ENCODE peak calls at places on chromosomes 12 and 14, in seven cellular contexts. One of them, this sample, is unnamed.

GRCh38 chr12:6821271-6821673 is 349 bp upstream of the GPR162 start:
- DNase-seq in endothelial cell: peak; percentile 58
- DNase-seq in PC-3: no peak
- DNase-seq in H9: peak; percentile 91
- DNase-seq in HFFc6: no peak
- DNase-seq in CD4-positive, alpha-beta T cell: peak; percentile 18
- DNase-seq in astrocyte: peak; percentile 70
- DNase-seq in this sample: peak; percentile 86

GRCh38 chr12:85951823-85952222 is 77.7 kb downstream of the NTS start:
- DNase-seq in CD4-positive, alpha-beta T cell: no peak
- DNase-seq in astrocyte: peak; percentile 3
- DNase-seq in HFFc6: no peak
- DNase-seq in H9: no peak
- DNase-seq in endothelial cell: no peak
- DNase-seq in PC-3: peak; percentile 49
- DNase-seq in this sample: no peak

GRCh38 chr14:22106700-22107697 is 433.4 kb upstream of the OR4E1 start:
- DNase-seq in H9: no peak
- DNase-seq in endothelial cell: no peak
- DNase-seq in astrocyte: no peak
- DNase-seq in PC-3: no peak
- DNase-seq in HFFc6: no peak
- DNase-seq in CD4-positive, alpha-beta T cell: no peak
- DNase-seq in this sample: no peak

GRCh38 chr14:102192840-102193502 is 53.3 kb downstream of the WDR20 start:
- DNase-seq in endothelial cell: no peak
- DNase-seq in HFFc6: no peak
- DNase-seq in CD4-positive, alpha-beta T cell: no peak
- DNase-seq in PC-3: no peak
- DNase-seq in astrocyte: no peak
- DNase-seq in H9: no peak
- DNase-seq in this sample: no peak

GRCh38 chr12:13079440-13079906 is 24.0 kb downstream of the GSG1 start:
- DNase-seq in CD4-positive, alpha-beta T cell: no peak
- DNase-seq in PC-3: peak; percentile 30
- DNase-seq in HFFc6: no peak
- DNase-seq in endothelial cell: no peak
- DNase-seq in H9: peak; percentile 53
- DNase-seq in astrocyte: no peak
- DNase-seq in this sample: no peak

GRCh38 chr14:99401624-99402282 is 78.9 kb downstream of the SETD3 start:
- DNase-seq in H9: no peak
- DNase-seq in HFFc6: no peak
- DNase-seq in endothelial cell: no peak
- DNase-seq in CD4-positive, alpha-beta T cell: no peak
- DNase-seq in PC-3: no peak
- DNase-seq in astrocyte: no peak
- DNase-seq in this sample: no peak

GRCh38 chr14:77055981-77056380 is 27.5 kb upstream of the IRF2BPL start:
- DNase-seq in CD4-positive, alpha-beta T cell: no peak
- DNase-seq in HFFc6: no peak
- DNase-seq in astrocyte: no peak
- DNase-seq in H9: no peak
- DNase-seq in endothelial cell: no peak
- DNase-seq in PC-3: no peak
- DNase-seq in this sample: no peak

GRCh38 chr12:18684430-18684829 is 53.4 kb downstream of the PLCZ1 start:
- DNase-seq in H9: no peak
- DNase-seq in PC-3: no peak
- DNase-seq in astrocyte: no peak
- DNase-seq in CD4-positive, alpha-beta T cell: no peak
- DNase-seq in HFFc6: no peak
- DNase-seq in endothelial cell: no peak
- DNase-seq in this sample: no peak

GRCh38 chr12:106428379-106428778 is 70.8 kb downstream of the POLR3B start:
- DNase-seq in CD4-positive, alpha-beta T cell: no peak
- DNase-seq in endothelial cell: no peak
- DNase-seq in H9: no peak
- DNase-seq in PC-3: no peak
- DNase-seq in astrocyte: peak; percentile 54
- DNase-seq in HFFc6: no peak
- DNase-seq in this sample: no peak

GRCh38 chr12:75781532-75782046 is 250.0 kb downstream of the PHLDA1 start:
- DNase-seq in H9: no peak
- DNase-seq in PC-3: peak; percentile 72
- DNase-seq in astrocyte: peak; percentile 78
- DNase-seq in CD4-positive, alpha-beta T cell: no peak
- DNase-seq in endothelial cell: no peak
- DNase-seq in HFFc6: peak; percentile 75
- DNase-seq in this sample: no peak

GRCh38 chr12:84911331-84912190 is 1.0 kb downstream of the SLC6A15 start:
- DNase-seq in astrocyte: peak; percentile 69
- DNase-seq in endothelial cell: peak; percentile 74
- DNase-seq in H9: peak; percentile 95
- DNase-seq in HFFc6: peak; percentile 13
- DNase-seq in CD4-positive, alpha-beta T cell: no peak
- DNase-seq in PC-3: peak; percentile 43
- DNase-seq in this sample: peak; percentile 90

GRCh38 chr12:10718279-10718821 is 4.8 kb downstream of the YBX3 start:
- DNase-seq in HFFc6: peak; percentile 48
- DNase-seq in PC-3: peak; percentile 44
- DNase-seq in H9: no peak
- DNase-seq in CD4-positive, alpha-beta T cell: no peak
- DNase-seq in endothelial cell: no peak
- DNase-seq in astrocyte: peak; percentile 80
- DNase-seq in this sample: peak; percentile 16

GRCh38 chr12:12890815-12891645 is at the start of gene GPRC5A:
- DNase-seq in astrocyte: peak; percentile 93
- DNase-seq in H9: peak; percentile 78
- DNase-seq in HFFc6: peak; percentile 97
- DNase-seq in CD4-positive, alpha-beta T cell: peak; percentile 32
- DNase-seq in endothelial cell: peak; percentile 26
- DNase-seq in PC-3: peak; percentile 97
- DNase-seq in this sample: peak; percentile 84

GRCh38 chr14:23186913-23187654 is 3.6 kb upstream of the SLC7A8 start:
- DNase-seq in HFFc6: peak; percentile 62
- DNase-seq in H9: no peak
- DNase-seq in PC-3: peak; percentile 76
- DNase-seq in CD4-positive, alpha-beta T cell: no peak
- DNase-seq in astrocyte: peak; percentile 43
- DNase-seq in endothelial cell: peak; percentile 31
- DNase-seq in this sample: peak; percentile 30

GRCh38 chr14:100604709-100605108 is 17.5 kb upstream of the BEGAIN start:
- DNase-seq in endothelial cell: no peak
- DNase-seq in HFFc6: no peak
- DNase-seq in H9: no peak
- DNase-seq in CD4-positive, alpha-beta T cell: no peak
- DNase-seq in PC-3: no peak
- DNase-seq in astrocyte: no peak
- DNase-seq in this sample: no peak

GRCh38 chr12:19575307-19576243 is 136.3 kb downstream of the AEBP2 start:
- DNase-seq in endothelial cell: peak; percentile 15
- DNase-seq in H9: no peak
- DNase-seq in PC-3: peak; percentile 55
- DNase-seq in astrocyte: peak; percentile 80
- DNase-seq in HFFc6: peak; percentile 77
- DNase-seq in CD4-positive, alpha-beta T cell: no peak
- DNase-seq in this sample: no peak

GRCh38 chr14:75088566-75089373 is 19.3 kb downstream of the ZC2HC1C start:
- DNase-seq in HFFc6: peak; percentile 52
- DNase-seq in PC-3: peak; percentile 84
- DNase-seq in astrocyte: peak; percentile 23
- DNase-seq in endothelial cell: peak; percentile 62
- DNase-seq in H9: peak; percentile 46
- DNase-seq in CD4-positive, alpha-beta T cell: peak; percentile 17
- DNase-seq in this sample: peak; percentile 47

GRCh38 chr12:115898670-115899069 is 378.8 kb downstream of the MED13L start:
- DNase-seq in endothelial cell: no peak
- DNase-seq in PC-3: peak; percentile 23
- DNase-seq in astrocyte: no peak
- DNase-seq in HFFc6: peak; percentile 7
- DNase-seq in H9: no peak
- DNase-seq in CD4-positive, alpha-beta T cell: no peak
- DNase-seq in this sample: no peak

GRCh38 chr12:98328467-98328866 is 186.9 kb upstream of the TMPO start:
- DNase-seq in PC-3: no peak
- DNase-seq in HFFc6: no peak
- DNase-seq in H9: no peak
- DNase-seq in astrocyte: peak; percentile 34
- DNase-seq in endothelial cell: no peak
- DNase-seq in CD4-positive, alpha-beta T cell: no peak
- DNase-seq in this sample: no peak

GRCh38 chr12:44827832-44828438 is 48.2 kb downstream of the NELL2 start:
- DNase-seq in CD4-positive, alpha-beta T cell: no peak
- DNase-seq in astrocyte: no peak
- DNase-seq in HFFc6: no peak
- DNase-seq in PC-3: no peak
- DNase-seq in H9: no peak
- DNase-seq in endothelial cell: no peak
- DNase-seq in this sample: no peak

GRCh38 chr12:80593766-80594165 is 113.7 kb upstream of the MYF6 start:
- DNase-seq in HFFc6: peak; percentile 74
- DNase-seq in CD4-positive, alpha-beta T cell: no peak
- DNase-seq in PC-3: peak; percentile 45
- DNase-seq in astrocyte: peak; percentile 98
- DNase-seq in endothelial cell: no peak
- DNase-seq in H9: no peak
- DNase-seq in this sample: no peak

GRCh38 chr12:122730215-122731014 is at the start of gene HCAR1:
- DNase-seq in endothelial cell: no peak
- DNase-seq in CD4-positive, alpha-beta T cell: peak; percentile 38
- DNase-seq in H9: no peak
- DNase-seq in PC-3: peak; percentile 66
- DNase-seq in HFFc6: no peak
- DNase-seq in astrocyte: no peak
- DNase-seq in this sample: no peak

GRCh38 chr14:21852061-21852664 is 178.5 kb upstream of the OR4E1 start:
- DNase-seq in HFFc6: peak; percentile 0
- DNase-seq in endothelial cell: peak; percentile 70
- DNase-seq in PC-3: peak; percentile 51
- DNase-seq in H9: peak; percentile 71
- DNase-seq in CD4-positive, alpha-beta T cell: peak; percentile 74
- DNase-seq in astrocyte: no peak
- DNase-seq in this sample: peak; percentile 19

GRCh38 chr12:2652011-2652400 is 142.8 kb upstream of the FKBP4 start:
- DNase-seq in HFFc6: no peak
- DNase-seq in H9: no peak
- DNase-seq in CD4-positive, alpha-beta T cell: no peak
- DNase-seq in PC-3: no peak
- DNase-seq in endothelial cell: no peak
- DNase-seq in astrocyte: no peak
- DNase-seq in this sample: no peak

GRCh38 chr12:4025420-4026358 is 152.5 kb upstream of the PARP11 start:
- DNase-seq in astrocyte: no peak
- DNase-seq in endothelial cell: peak; percentile 53
- DNase-seq in CD4-positive, alpha-beta T cell: no peak
- DNase-seq in H9: peak; percentile 98
- DNase-seq in PC-3: no peak
- DNase-seq in HFFc6: no peak
- DNase-seq in this sample: no peak

GRCh38 chr14:22104971-22105641 is 431.5 kb upstream of the OR4E1 start:
- DNase-seq in HFFc6: no peak
- DNase-seq in endothelial cell: no peak
- DNase-seq in H9: no peak
- DNase-seq in CD4-positive, alpha-beta T cell: no peak
- DNase-seq in astrocyte: no peak
- DNase-seq in PC-3: no peak
- DNase-seq in this sample: no peak

GRCh38 chr14:103507751-103508150 is 14.9 kb downstream of the CKB start:
- DNase-seq in endothelial cell: no peak
- DNase-seq in H9: no peak
- DNase-seq in PC-3: no peak
- DNase-seq in astrocyte: no peak
- DNase-seq in CD4-positive, alpha-beta T cell: no peak
- DNase-seq in HFFc6: no peak
- DNase-seq in this sample: no peak

GRCh38 chr14:93532550-93532949 is 101.8 kb downstream of the UNC79 start:
- DNase-seq in HFFc6: no peak
- DNase-seq in CD4-positive, alpha-beta T cell: no peak
- DNase-seq in H9: no peak
- DNase-seq in astrocyte: no peak
- DNase-seq in endothelial cell: no peak
- DNase-seq in PC-3: no peak
- DNase-seq in this sample: no peak

GRCh38 chr12:132327351-132328171 is 1.8 kb downstream of the GALNT9 start:
- DNase-seq in endothelial cell: no peak
- DNase-seq in CD4-positive, alpha-beta T cell: no peak
- DNase-seq in HFFc6: peak; percentile 90
- DNase-seq in H9: no peak
- DNase-seq in PC-3: peak; percentile 82
- DNase-seq in astrocyte: peak; percentile 87
- DNase-seq in this sample: no peak

GRCh38 chr12:30797689-30798088 is 42.9 kb upstream of the CAPRIN2 start:
- DNase-seq in CD4-positive, alpha-beta T cell: no peak
- DNase-seq in H9: no peak
- DNase-seq in HFFc6: no peak
- DNase-seq in astrocyte: no peak
- DNase-seq in endothelial cell: no peak
- DNase-seq in PC-3: no peak
- DNase-seq in this sample: no peak
- TF ChIP-seq CTCF in CD4-positive, alpha-beta T cell: no peak
- TF ChIP-seq CTCF in H9: no peak
- TF ChIP-seq CTCF in HFFc6: peak; percentile 52
- TF ChIP-seq CTCF in astrocyte: no peak
- TF ChIP-seq CTCF in endothelial cell: peak; percentile 20
- TF ChIP-seq CTCF in PC-3: peak; percentile 21
- TF ChIP-seq CTCF in this sample: no peak

DNA sequence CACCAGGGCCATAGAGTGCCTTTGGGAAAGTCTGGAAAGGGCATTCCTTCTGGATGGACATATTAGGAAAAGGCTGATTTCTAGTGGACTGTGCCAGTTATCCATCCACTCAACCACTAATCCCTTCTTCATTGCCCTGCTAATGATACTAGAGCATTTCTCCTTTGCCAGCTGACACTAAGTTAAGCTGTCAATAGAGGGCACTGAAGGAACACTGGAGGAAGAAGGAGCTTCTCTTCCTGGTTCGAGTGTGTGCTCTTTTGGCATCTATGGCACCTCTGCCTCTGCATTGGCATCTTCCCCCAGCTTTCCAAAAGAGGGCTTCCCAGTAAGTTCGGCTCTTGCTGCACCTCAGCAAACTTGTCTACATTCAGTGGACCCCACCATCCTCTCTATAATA is 165.4 kb downstream of the DERA start:
- DNase-seq in CD4-positive, alpha-beta T cell: no peak
- DNase-seq in astrocyte: no peak
- DNase-seq in HFFc6: no peak
- DNase-seq in endothelial cell: peak; percentile 15
- DNase-seq in H9: peak; percentile 45
- DNase-seq in PC-3: peak; percentile 66
- DNase-seq in this sample: peak; percentile 35
- TF ChIP-seq CTCF in CD4-positive, alpha-beta T cell: no peak
- TF ChIP-seq CTCF in astrocyte: peak; percentile 5
- TF ChIP-seq CTCF in HFFc6: peak; percentile 53
- TF ChIP-seq CTCF in endothelial cell: no peak
- TF ChIP-seq CTCF in H9: peak; percentile 77
- TF ChIP-seq CTCF in PC-3: peak; percentile 69
- TF ChIP-seq CTCF in this sample: peak; percentile 80

GRCh38 chr12:93979189-93979588 is 169.2 kb upstream of the PLXNC1 start:
- DNase-seq in PC-3: peak; percentile 65
- DNase-seq in H9: no peak
- DNase-seq in CD4-positive, alpha-beta T cell: peak; percentile 7
- DNase-seq in astrocyte: peak; percentile 15
- DNase-seq in endothelial cell: peak; percentile 5
- DNase-seq in HFFc6: peak; percentile 35
- DNase-seq in this sample: no peak
- TF ChIP-seq CTCF in PC-3: peak; percentile 74
- TF ChIP-seq CTCF in H9: peak; percentile 49
- TF ChIP-seq CTCF in CD4-positive, alpha-beta T cell: peak; percentile 13
- TF ChIP-seq CTCF in astrocyte: peak; percentile 28
- TF ChIP-seq CTCF in endothelial cell: no peak
- TF ChIP-seq CTCF in HFFc6: peak; percentile 77
- TF ChIP-seq CTCF in this sample: peak; percentile 40

GRCh38 chr12:52561880-52562449 is 9.0 kb upstream of the KRT71 start:
- DNase-seq in endothelial cell: no peak
- DNase-seq in astrocyte: no peak
- DNase-seq in PC-3: peak; percentile 33
- DNase-seq in HFFc6: no peak
- DNase-seq in H9: peak; percentile 53
- DNase-seq in CD4-positive, alpha-beta T cell: no peak
- DNase-seq in this sample: no peak
- TF ChIP-seq CTCF in endothelial cell: peak; percentile 49
- TF ChIP-seq CTCF in astrocyte: peak; percentile 8
- TF ChIP-seq CTCF in PC-3: peak; percentile 61
- TF ChIP-seq CTCF in HFFc6: peak; percentile 65
- TF ChIP-seq CTCF in H9: peak; percentile 56
- TF ChIP-seq CTCF in CD4-positive, alpha-beta T cell: no peak
- TF ChIP-seq CTCF in this sample: peak; percentile 40

This sample was measured in WERI-Rb-1.